ENCODE peak calls at places on chromosomes 1 and 21, in five cellular contexts. I is naive thymus-derived CD8-positive, alpha-beta T cell; X is ovary; S is naive thymus-derived CD4-positive, alpha-beta T cell; K is endothelial cell. L is an unnamed sample.
A peak's percentile ranks its signal among the peaks of the same experiment; 100 is the strongest.

GRCh38 chr21:15063821-15064575 is 802 bp downstream of the NRIP1 start:
- DNase-seq in I (no peak), X (peak; percentile 73), S (no peak), K (peak; percentile 59), L (peak; percentile 69)

GRCh38 chr1:53850082-53850673 is 12.1 kb upstream of the NDC1 start:
- DNase-seq in I (no peak), X (no peak), S (no peak), K (no peak), L (no peak)

GRCh38 chr1:184590163-184590750 is 164.4 kb downstream of the EDEM3 start:
- DNase-seq in I (no peak), X (no peak), S (no peak), K (no peak), L (no peak)

GRCh38 chr1:58440696-58441095 is 105.8 kb downstream of the OMA1 start:
- DNase-seq in I (no peak), X (no peak), S (no peak), K (no peak), L (no peak)

GRCh38 chr21:43279578-43279894 is 110.7 kb downstream of the CRYAA start:
- DNase-seq in I (no peak), X (peak; percentile 25), S (no peak), K (no peak), L (no peak)

GRCh38 chr1:212132040-212132439 is 96.5 kb downstream of the DTL start:
- DNase-seq in I (no peak), X (no peak), S (no peak), K (no peak), L (no peak)

GRCh38 chr1:233240839-233241682 is 54.5 kb downstream of the PCNX2 start:
- DNase-seq in I (no peak), X (peak; percentile 67), S (no peak), K (peak; percentile 68), L (peak; percentile 67)

GRCh38 chr1:11623702-11624101 is 30.5 kb downstream of the FBXO2 start:
- DNase-seq in I (no peak), X (no peak), S (no peak), K (no peak), L (no peak)